ENCODE peak calls at places on chromosomes 11 and 22, in seven cellular contexts. P, J, Q, F, D, X and Z are unnamed samples.

GRCh38 chr11:70169136-70169535 is 34.0 kb upstream of the FADD start:
- DNase-seq in F (no peak), Q (no peak), D (no peak), P (no peak), X (no peak), J (no peak), Z (no peak)

GRCh38 chr11:86931965-86932332 is 23.2 kb downstream of the FZD4 start:
- DNase-seq in X (no peak), D (no peak), F (no peak), J (no peak), P (no peak), Q (peak), Z (peak)

GRCh38 chr11:64078294-64078693 is 42.6 kb downstream of the FLRT1 start:
- DNase-seq in P (no peak), X (no peak), F (no peak), Q (no peak), J (no peak), D (no peak), Z (no peak)

GRCh38 chr11:80320765-80321164 is 879.9 kb upstream of the TENM4 start:
- DNase-seq in D (no peak), J (no peak), X (no peak), Q (no peak), F (no peak), P (no peak), Z (no peak)

GRCh38 chr11:69703711-69704507 is at the start of gene FGF19:
- DNase-seq in D (no peak), P (peak), F (no peak), X (peak), J (no peak), Q (no peak), Z (no peak)

GRCh38 chr11:74141274-74141695 is 29.5 kb downstream of the C2CD3 start:
- DNase-seq in Q (peak), J (no peak), F (no peak), D (no peak), X (no peak), P (peak), Z (no peak)

GRCh38 chr22:22823126-22823804 is 64.4 kb upstream of the IGLL5 start:
- DNase-seq in Q (no peak), P (no peak), X (no peak), J (no peak), D (no peak), F (no peak), Z (no peak)

GRCh38 chr22:39893526-39893925 is at the start of gene ENTHD1:
- DNase-seq in F (no peak), X (no peak), J (no peak), Q (no peak), P (no peak), D (no peak), Z (no peak)

GRCh38 chr11:88280673-88281316 is 56.7 kb downstream of the CTSC start:
- DNase-seq in J (no peak), X (no peak), P (no peak), Q (no peak), D (no peak), F (no peak), Z (no peak)

GRCh38 chr22:35154937-35155387 is 89.0 kb downstream of the ISX start:
- DNase-seq in D (peak), X (peak), F (no peak), J (no peak), Q (peak), P (peak), Z (peak)

GRCh38 chr11:65861533-65862183 is 1.4 kb downstream of the MUS81 start:
- DNase-seq in J (no peak), D (no peak), F (no peak), P (no peak), X (no peak), Q (no peak), Z (no peak)

GRCh38 chr11:9002920-9003572 is 755 bp downstream of the NRIP3 start:
- DNase-seq in F (no peak), X (no peak), J (no peak), D (no peak), P (no peak), Q (no peak), Z (no peak)